ENCODE peak calls at places on chromosomes 3 and 15, in eight cellular contexts. One of them, this sample, is unnamed.

GRCh38 chr3:168951368-168951767 is 712.1 kb downstream of the MECOM start:
- DNase-seq in colonic mucosa: no peak
- DNase-seq in hepatocyte: no peak
- DNase-seq in uterus: no peak
- DNase-seq in neural progenitor cell: no peak
- DNase-seq in K562: no peak
- DNase-seq in heart right ventricle: no peak
- DNase-seq in brain microvascular endothelial cell: no peak
- DNase-seq in this sample: no peak

GRCh38 chr15:89196994-89197393 is 24.4 kb downstream of the RLBP1 start:
- DNase-seq in colonic mucosa: peak; percentile 59
- DNase-seq in hepatocyte: no peak
- DNase-seq in uterus: no peak
- DNase-seq in neural progenitor cell: no peak
- DNase-seq in K562: no peak
- DNase-seq in heart right ventricle: no peak
- DNase-seq in brain microvascular endothelial cell: no peak
- DNase-seq in this sample: peak; percentile 23

GRCh38 chr15:71202712-71203111 is 87.4 kb downstream of the THSD4 start:
- DNase-seq in colonic mucosa: no peak
- DNase-seq in hepatocyte: no peak
- DNase-seq in uterus: no peak
- DNase-seq in neural progenitor cell: no peak
- DNase-seq in K562: no peak
- DNase-seq in heart right ventricle: no peak
- DNase-seq in brain microvascular endothelial cell: no peak
- DNase-seq in this sample: no peak

GRCh38 chr3:3180421-3180820 is 930 bp upstream of the CRBN start:
- DNase-seq in colonic mucosa: no peak
- DNase-seq in hepatocyte: no peak
- DNase-seq in uterus: no peak
- DNase-seq in neural progenitor cell: no peak
- DNase-seq in K562: no peak
- DNase-seq in heart right ventricle: no peak
- DNase-seq in brain microvascular endothelial cell: no peak
- DNase-seq in this sample: no peak

GRCh38 chr15:40204100-40204499 is 34.8 kb upstream of the PAK6 start:
- DNase-seq in colonic mucosa: no peak
- DNase-seq in hepatocyte: no peak
- DNase-seq in uterus: no peak
- DNase-seq in neural progenitor cell: no peak
- DNase-seq in K562: no peak
- DNase-seq in heart right ventricle: no peak
- DNase-seq in brain microvascular endothelial cell: no peak
- DNase-seq in this sample: no peak

GRCh38 chr3:27596920-27597319 is 112.7 kb upstream of the SLC4A7 start:
- DNase-seq in colonic mucosa: no peak
- DNase-seq in hepatocyte: no peak
- DNase-seq in uterus: no peak
- DNase-seq in neural progenitor cell: no peak
- DNase-seq in K562: no peak
- DNase-seq in heart right ventricle: no peak
- DNase-seq in brain microvascular endothelial cell: peak; percentile 56
- DNase-seq in this sample: no peak

GRCh38 chr3:58028902-58029301 is 20.7 kb downstream of the FLNB start:
- DNase-seq in colonic mucosa: no peak
- DNase-seq in hepatocyte: no peak
- DNase-seq in uterus: no peak
- DNase-seq in neural progenitor cell: no peak
- DNase-seq in K562: no peak
- DNase-seq in heart right ventricle: no peak
- DNase-seq in brain microvascular endothelial cell: no peak
- DNase-seq in this sample: no peak

GRCh38 chr3:4504340-4505261 is 11.5 kb downstream of the ITPR1 start:
- DNase-seq in colonic mucosa: peak; percentile 83
- DNase-seq in hepatocyte: no peak
- DNase-seq in uterus: peak; percentile 59
- DNase-seq in neural progenitor cell: no peak
- DNase-seq in K562: no peak
- DNase-seq in heart right ventricle: no peak
- DNase-seq in brain microvascular endothelial cell: no peak
- DNase-seq in this sample: peak; percentile 52

GRCh38 chr15:79140846-79141570 is 50.4 kb upstream of the RASGRF1 start:
- DNase-seq in colonic mucosa: no peak
- DNase-seq in hepatocyte: no peak
- DNase-seq in uterus: no peak
- DNase-seq in neural progenitor cell: no peak
- DNase-seq in K562: no peak
- DNase-seq in heart right ventricle: no peak
- DNase-seq in brain microvascular endothelial cell: no peak
- DNase-seq in this sample: no peak

GRCh38 chr3:179015551-179016020 is 56.0 kb downstream of the ZMAT3 start:
- DNase-seq in colonic mucosa: peak; percentile 71
- DNase-seq in hepatocyte: peak; percentile 84
- DNase-seq in uterus: peak; percentile 61
- DNase-seq in neural progenitor cell: peak; percentile 77
- DNase-seq in K562: peak; percentile 56
- DNase-seq in heart right ventricle: peak; percentile 56
- DNase-seq in brain microvascular endothelial cell: peak; percentile 86
- DNase-seq in this sample: peak; percentile 45

GRCh38 chr3:47337656-47338055 is 43.2 kb upstream of the PTPN23 start:
- DNase-seq in colonic mucosa: no peak
- DNase-seq in hepatocyte: no peak
- DNase-seq in uterus: no peak
- DNase-seq in neural progenitor cell: no peak
- DNase-seq in K562: no peak
- DNase-seq in heart right ventricle: no peak
- DNase-seq in brain microvascular endothelial cell: no peak
- DNase-seq in this sample: no peak

GRCh38 chr3:127802620-127803019 is 19.7 kb downstream of the MGLL start:
- DNase-seq in colonic mucosa: no peak
- DNase-seq in hepatocyte: no peak
- DNase-seq in uterus: no peak
- DNase-seq in neural progenitor cell: no peak
- DNase-seq in K562: no peak
- DNase-seq in heart right ventricle: no peak
- DNase-seq in brain microvascular endothelial cell: no peak
- DNase-seq in this sample: no peak

GRCh38 chr15:22811640-22812039 is 25.2 kb downstream of the NIPA1 start:
- DNase-seq in colonic mucosa: peak; percentile 56
- DNase-seq in hepatocyte: peak; percentile 18
- DNase-seq in uterus: no peak
- DNase-seq in neural progenitor cell: peak; percentile 54
- DNase-seq in K562: no peak
- DNase-seq in heart right ventricle: no peak
- DNase-seq in brain microvascular endothelial cell: no peak
- DNase-seq in this sample: peak; percentile 80

GRCh38 chr3:29711255-29711771 is 430.4 kb downstream of the RBMS3 start:
- DNase-seq in colonic mucosa: no peak
- DNase-seq in hepatocyte: no peak
- DNase-seq in uterus: peak; percentile 39
- DNase-seq in neural progenitor cell: peak; percentile 20
- DNase-seq in K562: no peak
- DNase-seq in heart right ventricle: peak; percentile 27
- DNase-seq in brain microvascular endothelial cell: no peak
- DNase-seq in this sample: peak; percentile 29

GRCh38 chr3:182621435-182622240 is 171.7 kb upstream of the ATP11B start:
- DNase-seq in colonic mucosa: no peak
- DNase-seq in hepatocyte: no peak
- DNase-seq in uterus: no peak
- DNase-seq in neural progenitor cell: peak; percentile 18
- DNase-seq in K562: no peak
- DNase-seq in heart right ventricle: no peak
- DNase-seq in brain microvascular endothelial cell: no peak
- DNase-seq in this sample: no peak

GRCh38 chr3:182618981-182619591 is 174.2 kb upstream of the ATP11B start:
- DNase-seq in colonic mucosa: no peak
- DNase-seq in hepatocyte: no peak
- DNase-seq in uterus: no peak
- DNase-seq in neural progenitor cell: no peak
- DNase-seq in K562: no peak
- DNase-seq in heart right ventricle: no peak
- DNase-seq in brain microvascular endothelial cell: peak; percentile 38
- DNase-seq in this sample: no peak

GRCh38 chr3:182617511-182617910 is 175.8 kb upstream of the ATP11B start:
- DNase-seq in colonic mucosa: no peak
- DNase-seq in hepatocyte: no peak
- DNase-seq in uterus: no peak
- DNase-seq in neural progenitor cell: no peak
- DNase-seq in K562: no peak
- DNase-seq in heart right ventricle: no peak
- DNase-seq in brain microvascular endothelial cell: no peak
- DNase-seq in this sample: no peak

GRCh38 chr3:182620715-182621434 is 172.4 kb upstream of the ATP11B start:
- DNase-seq in colonic mucosa: no peak
- DNase-seq in hepatocyte: no peak
- DNase-seq in uterus: no peak
- DNase-seq in neural progenitor cell: no peak
- DNase-seq in K562: no peak
- DNase-seq in heart right ventricle: no peak
- DNase-seq in brain microvascular endothelial cell: no peak
- DNase-seq in this sample: no peak

GRCh38 chr3:182618085-182618732 is 175.1 kb upstream of the ATP11B start:
- DNase-seq in colonic mucosa: no peak
- DNase-seq in hepatocyte: peak; percentile 52
- DNase-seq in uterus: no peak
- DNase-seq in neural progenitor cell: peak; percentile 79
- DNase-seq in K562: no peak
- DNase-seq in heart right ventricle: no peak
- DNase-seq in brain microvascular endothelial cell: no peak
- DNase-seq in this sample: no peak
- TF ChIP-seq CTCF in colonic mucosa: peak; percentile 50
- TF ChIP-seq CTCF in hepatocyte: peak; percentile 89
- TF ChIP-seq CTCF in uterus: no peak
- TF ChIP-seq CTCF in neural progenitor cell: peak; percentile 94
- TF ChIP-seq CTCF in K562: peak; percentile 83
- TF ChIP-seq CTCF in heart right ventricle: no peak
- TF ChIP-seq CTCF in brain microvascular endothelial cell: peak; percentile 54
- TF ChIP-seq CTCF in this sample: no peak

DNA sequence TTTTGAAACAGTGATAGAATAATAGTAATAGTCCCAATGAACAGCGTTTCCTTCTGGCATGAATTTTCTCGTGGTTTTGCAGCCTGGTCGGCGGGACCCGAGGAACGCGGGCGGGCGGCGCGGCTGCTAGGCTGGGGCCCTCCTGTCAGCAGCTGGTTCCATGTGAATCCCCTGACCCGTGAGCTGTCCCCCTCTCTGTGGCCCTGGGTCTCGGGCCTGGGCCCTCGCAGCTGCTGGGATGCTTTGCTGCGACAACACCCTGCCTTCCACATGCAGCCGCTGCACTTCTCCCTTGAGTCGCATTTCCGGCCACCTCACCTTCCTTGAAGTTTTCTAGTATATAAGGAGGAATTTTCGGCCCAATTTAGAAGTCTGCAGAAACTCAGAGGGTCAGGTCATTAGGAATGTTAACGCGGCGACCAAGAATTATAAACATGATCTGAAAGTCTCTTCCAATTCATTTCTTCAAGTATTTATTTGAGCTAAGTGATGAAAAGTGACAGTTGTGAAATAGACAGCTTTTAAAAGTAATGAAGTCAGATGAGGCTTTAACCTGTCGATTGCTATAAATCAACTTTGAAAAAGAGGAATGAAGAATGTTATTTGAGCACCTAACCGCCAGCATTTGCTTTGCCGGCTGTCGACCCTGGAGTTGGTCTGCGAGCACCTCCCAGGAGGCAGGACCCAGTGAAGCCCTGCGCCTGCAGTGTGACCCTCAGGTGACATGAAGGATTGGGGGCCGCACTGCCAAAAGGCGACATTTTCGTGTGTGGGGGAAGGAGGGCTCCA is 27.7 kb downstream of the NR2F2 start:
- DNase-seq in colonic mucosa: no peak
- DNase-seq in hepatocyte: no peak
- DNase-seq in uterus: no peak
- DNase-seq in neural progenitor cell: peak; percentile 56
- DNase-seq in K562: no peak
- DNase-seq in heart right ventricle: no peak
- DNase-seq in brain microvascular endothelial cell: no peak
- DNase-seq in this sample: no peak
- H3K27me3 ChIP-seq in colonic mucosa: peaks cover 58% of the 10 kb centered on the region
- H3K27me3 ChIP-seq in hepatocyte: peaks cover 95% of the 10 kb centered on the region
- H3K27me3 ChIP-seq in uterus: no peaks in the 10 kb centered on the region
- H3K27me3 ChIP-seq in neural progenitor cell: peaks cover 96% of the 10 kb centered on the region
- H3K27me3 ChIP-seq in K562: no peaks in the 10 kb centered on the region
- H3K27me3 ChIP-seq in heart right ventricle: peaks cover 79% of the 10 kb centered on the region
- H3K27me3 ChIP-seq in brain microvascular endothelial cell: no peaks in the 10 kb centered on the region
- H3K27me3 ChIP-seq in this sample: no peaks in the 10 kb centered on the region

GRCh38 chr3:49120438-49121135 is at the start of gene USP19:
- DNase-seq in colonic mucosa: peak; percentile 97
- DNase-seq in hepatocyte: peak; percentile 96
- DNase-seq in uterus: peak; percentile 96
- DNase-seq in neural progenitor cell: peak; percentile 96
- DNase-seq in K562: peak; percentile 91
- DNase-seq in heart right ventricle: peak; percentile 94
- DNase-seq in brain microvascular endothelial cell: peak; percentile 81
- DNase-seq in this sample: peak; percentile 93
- TF ChIP-seq CTCF in colonic mucosa: no peak
- TF ChIP-seq CTCF in hepatocyte: no peak
- TF ChIP-seq CTCF in uterus: no peak
- TF ChIP-seq CTCF in neural progenitor cell: no peak
- TF ChIP-seq CTCF in K562: no peak
- TF ChIP-seq CTCF in heart right ventricle: no peak
- TF ChIP-seq CTCF in brain microvascular endothelial cell: no peak
- TF ChIP-seq CTCF in this sample: peak; percentile 25

GRCh38 chr15:50183112-50183794 is 1.3 kb downstream of the SLC27A2 start:
- DNase-seq in colonic mucosa: peak; percentile 22
- DNase-seq in hepatocyte: no peak
- DNase-seq in uterus: no peak
- DNase-seq in neural progenitor cell: no peak
- DNase-seq in K562: no peak
- DNase-seq in heart right ventricle: no peak
- DNase-seq in brain microvascular endothelial cell: no peak
- DNase-seq in this sample: no peak

GRCh38 chr15:50182233-50183013 is 427 bp downstream of the SLC27A2 start:
- DNase-seq in colonic mucosa: peak; percentile 25
- DNase-seq in hepatocyte: peak; percentile 48
- DNase-seq in uterus: no peak
- DNase-seq in neural progenitor cell: peak; percentile 61
- DNase-seq in K562: peak; percentile 40
- DNase-seq in heart right ventricle: no peak
- DNase-seq in brain microvascular endothelial cell: no peak
- DNase-seq in this sample: no peak

GRCh38 chr15:50181206-50181982 is 602 bp upstream of the SLC27A2 start:
- DNase-seq in colonic mucosa: no peak
- DNase-seq in hepatocyte: no peak
- DNase-seq in uterus: no peak
- DNase-seq in neural progenitor cell: no peak
- DNase-seq in K562: no peak
- DNase-seq in heart right ventricle: no peak
- DNase-seq in brain microvascular endothelial cell: no peak
- DNase-seq in this sample: no peak

GRCh38 chr15:50180578-50180977 is 1.4 kb upstream of the SLC27A2 start:
- DNase-seq in colonic mucosa: no peak
- DNase-seq in hepatocyte: no peak
- DNase-seq in uterus: no peak
- DNase-seq in neural progenitor cell: no peak
- DNase-seq in K562: no peak
- DNase-seq in heart right ventricle: no peak
- DNase-seq in brain microvascular endothelial cell: no peak
- DNase-seq in this sample: no peak

DNA sequence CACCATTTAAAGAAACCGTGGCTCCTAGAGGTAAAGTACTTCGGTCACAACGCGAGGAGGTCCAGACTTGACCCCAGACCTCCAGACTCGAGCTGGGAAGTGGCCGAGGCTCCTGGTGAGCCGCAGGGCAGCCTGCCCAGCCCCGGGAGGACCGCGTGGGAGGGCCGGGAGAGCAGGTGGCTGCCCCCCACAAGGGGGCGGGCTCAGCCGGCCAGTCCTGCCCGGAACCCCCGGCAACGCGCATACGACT is at the start of gene SLC27A2:
- DNase-seq in colonic mucosa: peak; percentile 68
- DNase-seq in hepatocyte: peak; percentile 80
- DNase-seq in uterus: no peak
- DNase-seq in neural progenitor cell: peak; percentile 76
- DNase-seq in K562: peak; percentile 86
- DNase-seq in heart right ventricle: no peak
- DNase-seq in brain microvascular endothelial cell: no peak
- DNase-seq in this sample: no peak
- H3K27me3 ChIP-seq in colonic mucosa: peaks cover 3% of the 10 kb centered on the region
- H3K27me3 ChIP-seq in hepatocyte: peaks cover 25% of the 10 kb centered on the region
- H3K27me3 ChIP-seq in uterus: no peaks in the 10 kb centered on the region
- H3K27me3 ChIP-seq in neural progenitor cell: peaks cover 60% of the 10 kb centered on the region
- H3K27me3 ChIP-seq in K562: no peaks in the 10 kb centered on the region
- H3K27me3 ChIP-seq in heart right ventricle: peaks cover 49% of the 10 kb centered on the region
- H3K27me3 ChIP-seq in brain microvascular endothelial cell: peaks cover 28% of the 10 kb centered on the region
- H3K27me3 ChIP-seq in this sample: peaks cover 8% of the 10 kb centered on the region

This sample was measured in adrenal gland.